ENCODE peak calls at places on chromosome 2, in four cellular contexts. R, S, N and A are unnamed samples.

GRCh38 chr2:134139615-134140014 is 114.3 kb upstream of the MGAT5 start:
- DNase-seq in N (no peak), S (no peak), R (no peak), A (no peak)

GRCh38 chr2:222424281-222424728 is at the start of gene SGPP2:
- DNase-seq in N (no peak), S (no peak), R (no peak), A (no peak)

GRCh38 chr2:19573784-19574183 is 215.4 kb upstream of the OSR1 start:
- DNase-seq in R (no peak), S (no peak), N (no peak), A (no peak)

GRCh38 chr2:26477126-26477910 is 606 bp downstream of the OTOF start:
- DNase-seq in R (no peak), N (no peak), S (no peak), A (no peak)

GRCh38 chr2:201847483-201847882 is 41.1 kb downstream of the CDK15 start:
- DNase-seq in N (no peak), R (peak), S (no peak), A (peak)

GRCh38 chr2:85183481-85183880 is 50.3 kb downstream of the TCF7L1 start:
- DNase-seq in N (no peak), S (no peak), R (no peak), A (peak)

GRCh38 chr2:65370387-65371093 is 61.9 kb downstream of the SPRED2 start:
- DNase-seq in S (no peak), R (no peak), N (no peak), A (no peak)

GRCh38 chr2:104164721-104165252 is 689.1 kb upstream of the POU3F3 start:
- DNase-seq in N (no peak), R (no peak), S (no peak), A (no peak)

GRCh38 chr2:218896501-218897393 is 16.1 kb downstream of the WNT10A start:
- DNase-seq in N (peak), S (no peak), R (peak), A (peak)

GRCh38 chr2:85312404-85312803 is 15.4 kb downstream of the TGOLN2 start:
- DNase-seq in R (peak), S (no peak), N (no peak), A (peak)

GRCh38 chr2:145305854-145306253 is 785.9 kb upstream of the ZEB2 start:
- DNase-seq in S (no peak), N (no peak), R (no peak), A (no peak)

GRCh38 chr2:128809256-128809636 is 490.6 kb upstream of the HS6ST1 start:
- DNase-seq in R (peak), S (no peak), N (no peak), A (peak)

GRCh38 chr2:118580651-118581050 is 266.8 kb downstream of the EN1 start:
- DNase-seq in S (no peak), R (peak), N (no peak), A (peak)

GRCh38 chr2:143425896-143426295 is 296.7 kb downstream of the ARHGAP15 start:
- DNase-seq in S (no peak), R (no peak), N (no peak), A (no peak)

GRCh38 chr2:133421516-133422324 is 146.5 kb downstream of the NCKAP5 start:
- DNase-seq in S (no peak), R (peak), N (no peak), A (no peak)

GRCh38 chr2:74548919-74549684 is 4.6 kb downstream of the LOXL3 start:
- DNase-seq in N (no peak), R (peak), S (no peak), A (peak)

GRCh38 chr2:108604196-108604595 is 69.9 kb downstream of the LIMS1 start:
- DNase-seq in S (no peak), N (no peak), R (no peak), A (no peak)

GRCh38 chr2:8510519-8510918 is 171.3 kb upstream of the ID2 start:
- DNase-seq in R (no peak), N (no peak), S (no peak), A (no peak)

GRCh38 chr2:41966431-41966893 is 81.4 kb upstream of the PKDCC start:
- DNase-seq in R (peak), N (no peak), S (peak), A (peak)